ENCODE peak calls at places on chromosomes 6 and 20, in seven cellular contexts. O is nucleus accumbens; Z is colonic mucosa; L is WTC11; P is naive thymus-derived CD4-positive, alpha-beta T cell; I is brain pericyte; J is GM03348. T is an unnamed sample.
A peak's percentile ranks its signal among the peaks of the same experiment; 100 is the strongest.

GRCh38 chr6:169723200-169723909 is 945 bp downstream of the PHF10 start:
- DNase-seq in O (peak; percentile 43), Z (peak; percentile 72), L (peak; percentile 57), P (peak; percentile 83), I (no peak), J (peak; percentile 74), T (peak; percentile 56)

GRCh38 chr20:38680492-38681118 is 43.7 kb upstream of the SLC32A1 start:
- DNase-seq in O (no peak), Z (no peak), L (peak; percentile 74), P (no peak), I (no peak), J (peak; percentile 40), T (peak; percentile 77)

GRCh38 chr6:138160329-138161117 is 1.2 kb upstream of the ARFGEF3 start:
- DNase-seq in O (no peak), Z (no peak), L (no peak), P (no peak), I (no peak), J (no peak), T (no peak)

GRCh38 chr6:135212935-135213334 is 31.8 kb downstream of the MYB start:
- DNase-seq in O (no peak), Z (no peak), L (no peak), P (no peak), I (no peak), J (peak; percentile 45), T (no peak)

GRCh38 chr6:42431356-42431755 is 20.4 kb downstream of the TRERF1 start:
- DNase-seq in O (no peak), Z (no peak), L (no peak), P (no peak), I (no peak), J (no peak), T (no peak)

GRCh38 chr20:38915355-38915754 is 10.9 kb upstream of the FAM83D start:
- DNase-seq in O (no peak), Z (no peak), L (no peak), P (no peak), I (no peak), J (no peak), T (no peak)

GRCh38 chr20:3922223-3922982 is 33.2 kb downstream of the PANK2 start:
- DNase-seq in O (no peak), Z (no peak), L (no peak), P (no peak), I (no peak), J (no peak), T (no peak)

GRCh38 chr20:59770270-59770669 is 163.2 kb downstream of the SYCP2 start:
- DNase-seq in O (no peak), Z (no peak), L (no peak), P (no peak), I (no peak), J (no peak), T (no peak)

GRCh38 chr20:63064310-63064709 is 57.5 kb upstream of the BHLHE23 start:
- DNase-seq in O (no peak), Z (no peak), L (peak; percentile 13), P (no peak), I (no peak), J (peak; percentile 47), T (no peak)

GRCh38 chr20:64074963-64075362 is 4.4 kb downstream of the RGS19 start:
- DNase-seq in O (no peak), Z (no peak), L (no peak), P (no peak), I (no peak), J (no peak), T (no peak)

GRCh38 chr6:169157474-169158181 is 96.0 kb downstream of the THBS2 start:
- DNase-seq in O (no peak), Z (no peak), L (no peak), P (no peak), I (no peak), J (peak; percentile 42), T (no peak)

GRCh38 chr20:47605673-47606413 is 104.2 kb downstream of the NCOA3 start:
- DNase-seq in O (no peak), Z (no peak), L (no peak), P (no peak), I (no peak), J (no peak), T (no peak)

GRCh38 chr6:128463942-128464341 is 56.5 kb downstream of the PTPRK start:
- DNase-seq in O (no peak), Z (no peak), L (no peak), P (no peak), I (no peak), J (peak; percentile 29), T (no peak)

GRCh38 chr20:53227523-53227922 is 255.4 kb downstream of the TSHZ2 start:
- DNase-seq in O (no peak), Z (no peak), L (no peak), P (no peak), I (no peak), J (peak; percentile 33), T (no peak)

GRCh38 chr20:32004963-32005362 is 5.3 kb upstream of the CCM2L start:
- DNase-seq in O (no peak), Z (no peak), L (no peak), P (no peak), I (no peak), J (no peak), T (peak; percentile 44)

GRCh38 chr6:111888928-111889696 is 15.9 kb upstream of the FYN start:
- DNase-seq in O (peak; percentile 9), Z (no peak), L (peak; percentile 79), P (no peak), I (no peak), J (peak; percentile 31), T (no peak)

GRCh38 chr6:35396991-35397390 is 54.6 kb downstream of the PPARD start:
- DNase-seq in O (no peak), Z (no peak), L (no peak), P (no peak), I (no peak), J (no peak), T (no peak)

GRCh38 chr20:52269327-52269726 is 77.7 kb upstream of the ZFP64 start:
- DNase-seq in O (no peak), Z (no peak), L (no peak), P (no peak), I (no peak), J (peak; percentile 56), T (no peak)

GRCh38 chr6:82441047-82441770 is 77.6 kb downstream of the TPBG start:
- DNase-seq in O (no peak), Z (no peak), L (no peak), P (no peak), I (no peak), J (no peak), T (no peak)

GRCh38 chr20:45095753-45096371 is 5.1 kb downstream of the KCNS1 start:
- DNase-seq in O (peak; percentile 37), Z (peak; percentile 57), L (peak; percentile 70), P (peak; percentile 58), I (no peak), J (peak; percentile 74), T (peak; percentile 84)

GRCh38 chr6:113995632-113996031 is 24.7 kb upstream of the HDAC2 start:
- DNase-seq in O (peak; percentile 78), Z (peak; percentile 48), L (no peak), P (no peak), I (peak; percentile 85), J (peak; percentile 87), T (peak; percentile 82)

GRCh38 chr20:38418509-38419204 is 16.5 kb downstream of the SNHG17 start:
- DNase-seq in O (no peak), Z (no peak), L (no peak), P (no peak), I (no peak), J (peak; percentile 58), T (no peak)

GRCh38 chr6:43159599-43159998 is 11.5 kb upstream of the SRF start:
- DNase-seq in O (no peak), Z (no peak), L (no peak), P (no peak), I (no peak), J (no peak), T (no peak)

GRCh38 chr20:32828029-32828666 is 8.4 kb downstream of the MAPRE1 start:
- DNase-seq in O (no peak), Z (no peak), L (no peak), P (no peak), I (no peak), J (peak; percentile 28), T (no peak)

GRCh38 chr6:21749754-21750153 is 156.2 kb downstream of the SOX4 start:
- DNase-seq in O (no peak), Z (no peak), L (no peak), P (no peak), I (no peak), J (no peak), T (no peak)

GRCh38 chr20:44970243-44970757 is 4.0 kb downstream of the STK4 start:
- DNase-seq in O (no peak), Z (no peak), L (no peak), P (peak; percentile 48), I (no peak), J (no peak), T (no peak)

GRCh38 chr6:53066059-53066406 is 829 bp downstream of the FBXO9 start:
- DNase-seq in O (peak; percentile 54), Z (peak; percentile 47), L (no peak), P (peak; percentile 12), I (no peak), J (peak; percentile 75), T (peak; percentile 48)

GRCh38 chr6:38067263-38067980 is 247.9 kb downstream of the ZFAND3 start:
- DNase-seq in O (no peak), Z (no peak), L (no peak), P (no peak), I (no peak), J (no peak), T (no peak)